ENCODE peak calls at places on chromosomes 16 and 17, in nine cellular contexts. One of them, this sample, is unnamed.

GRCh38 chr17:53687324-53687723 is 135.4 kb upstream of the KIF2B start:
- DNase-seq in lower lobe of right lung: no peak
- DNase-seq in naive thymus-derived CD8-positive, alpha-beta T cell: no peak
- DNase-seq in left cardiac atrium: no peak
- DNase-seq in T follicular helper cell: no peak
- DNase-seq in GF-D8: no peak
- DNase-seq in lung microvascular endothelial cell: no peak
- DNase-seq in SW480: no peak
- DNase-seq in lower leg skin: no peak
- DNase-seq in this sample: no peak

GRCh38 chr17:81509048-81509686 is 3.4 kb downstream of the ACTG1 start:
- DNase-seq in lower lobe of right lung: no peak
- DNase-seq in naive thymus-derived CD8-positive, alpha-beta T cell: no peak
- DNase-seq in left cardiac atrium: no peak
- DNase-seq in T follicular helper cell: no peak
- DNase-seq in GF-D8: no peak
- DNase-seq in lung microvascular endothelial cell: no peak
- DNase-seq in SW480: peak
- DNase-seq in lower leg skin: no peak
- DNase-seq in this sample: no peak

GRCh38 chr17:75783069-75783783 is 1.4 kb upstream of the UNK start:
- DNase-seq in lower lobe of right lung: no peak
- DNase-seq in naive thymus-derived CD8-positive, alpha-beta T cell: no peak
- DNase-seq in left cardiac atrium: no peak
- DNase-seq in T follicular helper cell: no peak
- DNase-seq in GF-D8: peak
- DNase-seq in lung microvascular endothelial cell: peak
- DNase-seq in SW480: peak
- DNase-seq in lower leg skin: no peak
- DNase-seq in this sample: no peak

GRCh38 chr17:9346296-9346926 is 229.2 kb downstream of the STX8 start:
- DNase-seq in lower lobe of right lung: no peak
- DNase-seq in naive thymus-derived CD8-positive, alpha-beta T cell: no peak
- DNase-seq in left cardiac atrium: no peak
- DNase-seq in T follicular helper cell: no peak
- DNase-seq in GF-D8: peak
- DNase-seq in lung microvascular endothelial cell: no peak
- DNase-seq in SW480: no peak
- DNase-seq in lower leg skin: no peak
- DNase-seq in this sample: no peak

GRCh38 chr16:53429221-53429943 is 4.9 kb upstream of the RBL2 start:
- DNase-seq in lower lobe of right lung: no peak
- DNase-seq in naive thymus-derived CD8-positive, alpha-beta T cell: no peak
- DNase-seq in left cardiac atrium: no peak
- DNase-seq in T follicular helper cell: no peak
- DNase-seq in GF-D8: peak
- DNase-seq in lung microvascular endothelial cell: no peak
- DNase-seq in SW480: no peak
- DNase-seq in lower leg skin: peak
- DNase-seq in this sample: no peak

GRCh38 chr16:69113216-69113615 is 7.8 kb downstream of the HAS3 start:
- DNase-seq in lower lobe of right lung: no peak
- DNase-seq in naive thymus-derived CD8-positive, alpha-beta T cell: no peak
- DNase-seq in left cardiac atrium: no peak
- DNase-seq in T follicular helper cell: no peak
- DNase-seq in GF-D8: no peak
- DNase-seq in lung microvascular endothelial cell: no peak
- DNase-seq in SW480: no peak
- DNase-seq in lower leg skin: no peak
- DNase-seq in this sample: no peak

GRCh38 chr17:39926588-39927100 is 757 bp downstream of the ORMDL3 start:
- DNase-seq in lower lobe of right lung: peak
- DNase-seq in naive thymus-derived CD8-positive, alpha-beta T cell: peak
- DNase-seq in left cardiac atrium: peak
- DNase-seq in T follicular helper cell: peak
- DNase-seq in GF-D8: peak
- DNase-seq in lung microvascular endothelial cell: peak
- DNase-seq in SW480: peak
- DNase-seq in lower leg skin: no peak
- DNase-seq in this sample: peak

GRCh38 chr16:14284930-14285541 is 213.9 kb downstream of the MRTFB start:
- DNase-seq in lower lobe of right lung: peak
- DNase-seq in naive thymus-derived CD8-positive, alpha-beta T cell: no peak
- DNase-seq in left cardiac atrium: no peak
- DNase-seq in T follicular helper cell: no peak
- DNase-seq in GF-D8: peak
- DNase-seq in lung microvascular endothelial cell: peak
- DNase-seq in SW480: peak
- DNase-seq in lower leg skin: no peak
- DNase-seq in this sample: no peak

GRCh38 chr16:20610192-20610891 is 34.2 kb upstream of the ACSM2B start:
- DNase-seq in lower lobe of right lung: peak
- DNase-seq in naive thymus-derived CD8-positive, alpha-beta T cell: no peak
- DNase-seq in left cardiac atrium: peak
- DNase-seq in T follicular helper cell: no peak
- DNase-seq in GF-D8: no peak
- DNase-seq in lung microvascular endothelial cell: no peak
- DNase-seq in SW480: no peak
- DNase-seq in lower leg skin: no peak
- DNase-seq in this sample: peak

GRCh38 chr17:62017912-62018311 is 47.2 kb downstream of the MED13 start:
- DNase-seq in lower lobe of right lung: no peak
- DNase-seq in naive thymus-derived CD8-positive, alpha-beta T cell: no peak
- DNase-seq in left cardiac atrium: no peak
- DNase-seq in T follicular helper cell: no peak
- DNase-seq in GF-D8: no peak
- DNase-seq in lung microvascular endothelial cell: no peak
- DNase-seq in SW480: no peak
- DNase-seq in lower leg skin: no peak
- DNase-seq in this sample: no peak

GRCh38 chr16:5918553-5919127 is 821.0 kb upstream of the EEF2KMT start:
- DNase-seq in lower lobe of right lung: no peak
- DNase-seq in naive thymus-derived CD8-positive, alpha-beta T cell: no peak
- DNase-seq in left cardiac atrium: no peak
- DNase-seq in T follicular helper cell: no peak
- DNase-seq in GF-D8: no peak
- DNase-seq in lung microvascular endothelial cell: no peak
- DNase-seq in SW480: no peak
- DNase-seq in lower leg skin: no peak
- DNase-seq in this sample: no peak

GRCh38 chr17:69425978-69426377 is 11.5 kb downstream of the MAP2K6 start:
- DNase-seq in lower lobe of right lung: no peak
- DNase-seq in naive thymus-derived CD8-positive, alpha-beta T cell: no peak
- DNase-seq in left cardiac atrium: no peak
- DNase-seq in T follicular helper cell: no peak
- DNase-seq in GF-D8: no peak
- DNase-seq in lung microvascular endothelial cell: no peak
- DNase-seq in SW480: no peak
- DNase-seq in lower leg skin: no peak
- DNase-seq in this sample: no peak

GRCh38 chr17:45681706-45682105 is 102.4 kb upstream of the CRHR1 start:
- DNase-seq in lower lobe of right lung: no peak
- DNase-seq in naive thymus-derived CD8-positive, alpha-beta T cell: no peak
- DNase-seq in left cardiac atrium: no peak
- DNase-seq in T follicular helper cell: no peak
- DNase-seq in GF-D8: no peak
- DNase-seq in lung microvascular endothelial cell: no peak
- DNase-seq in SW480: no peak
- DNase-seq in lower leg skin: no peak
- DNase-seq in this sample: no peak

GRCh38 chr17:56638536-56639177 is 45.2 kb downstream of the NOG start:
- DNase-seq in lower lobe of right lung: no peak
- DNase-seq in naive thymus-derived CD8-positive, alpha-beta T cell: no peak
- DNase-seq in left cardiac atrium: no peak
- DNase-seq in T follicular helper cell: no peak
- DNase-seq in GF-D8: no peak
- DNase-seq in lung microvascular endothelial cell: no peak
- DNase-seq in SW480: no peak
- DNase-seq in lower leg skin: no peak
- DNase-seq in this sample: no peak

GRCh38 chr17:58956997-58957724 is 149.5 kb downstream of the TRIM37 start:
- DNase-seq in lower lobe of right lung: no peak
- DNase-seq in naive thymus-derived CD8-positive, alpha-beta T cell: no peak
- DNase-seq in left cardiac atrium: no peak
- DNase-seq in T follicular helper cell: no peak
- DNase-seq in GF-D8: no peak
- DNase-seq in lung microvascular endothelial cell: peak
- DNase-seq in SW480: peak
- DNase-seq in lower leg skin: no peak
- DNase-seq in this sample: no peak

GRCh38 chr17:10105513-10106001 is 92.8 kb downstream of the GAS7 start:
- DNase-seq in lower lobe of right lung: no peak
- DNase-seq in naive thymus-derived CD8-positive, alpha-beta T cell: no peak
- DNase-seq in left cardiac atrium: peak
- DNase-seq in T follicular helper cell: no peak
- DNase-seq in GF-D8: no peak
- DNase-seq in lung microvascular endothelial cell: no peak
- DNase-seq in SW480: peak
- DNase-seq in lower leg skin: no peak
- DNase-seq in this sample: peak

GRCh38 chr17:336110-337021 is 16.2 kb downstream of the RPH3AL start:
- DNase-seq in lower lobe of right lung: peak
- DNase-seq in naive thymus-derived CD8-positive, alpha-beta T cell: peak
- DNase-seq in left cardiac atrium: peak
- DNase-seq in T follicular helper cell: no peak
- DNase-seq in GF-D8: no peak
- DNase-seq in lung microvascular endothelial cell: peak
- DNase-seq in SW480: no peak
- DNase-seq in lower leg skin: peak
- DNase-seq in this sample: peak

GRCh38 chr17:312476-313148 is 40.0 kb downstream of the RPH3AL start:
- DNase-seq in lower lobe of right lung: peak
- DNase-seq in naive thymus-derived CD8-positive, alpha-beta T cell: no peak
- DNase-seq in left cardiac atrium: no peak
- DNase-seq in T follicular helper cell: no peak
- DNase-seq in GF-D8: no peak
- DNase-seq in lung microvascular endothelial cell: no peak
- DNase-seq in SW480: no peak
- DNase-seq in lower leg skin: no peak
- DNase-seq in this sample: peak

GRCh38 chr16:83513006-83513755 is 294.6 kb upstream of the HSBP1 start:
- DNase-seq in lower lobe of right lung: no peak
- DNase-seq in naive thymus-derived CD8-positive, alpha-beta T cell: no peak
- DNase-seq in left cardiac atrium: no peak
- DNase-seq in T follicular helper cell: no peak
- DNase-seq in GF-D8: no peak
- DNase-seq in lung microvascular endothelial cell: no peak
- DNase-seq in SW480: peak
- DNase-seq in lower leg skin: no peak
- DNase-seq in this sample: no peak

GRCh38 chr17:75524971-75525805 is at the start of gene LLGL2:
- DNase-seq in lower lobe of right lung: peak
- DNase-seq in naive thymus-derived CD8-positive, alpha-beta T cell: peak
- DNase-seq in left cardiac atrium: peak
- DNase-seq in T follicular helper cell: peak
- DNase-seq in GF-D8: no peak
- DNase-seq in lung microvascular endothelial cell: peak
- DNase-seq in SW480: peak
- DNase-seq in lower leg skin: peak
- DNase-seq in this sample: peak

GRCh38 chr16:12362482-12363458 is 386.2 kb downstream of the SNX29 start:
- DNase-seq in lower lobe of right lung: no peak
- DNase-seq in naive thymus-derived CD8-positive, alpha-beta T cell: no peak
- DNase-seq in left cardiac atrium: peak
- DNase-seq in T follicular helper cell: no peak
- DNase-seq in GF-D8: no peak
- DNase-seq in lung microvascular endothelial cell: no peak
- DNase-seq in SW480: no peak
- DNase-seq in lower leg skin: peak
- DNase-seq in this sample: peak

GRCh38 chr17:30905742-30906100 is 317 bp downstream of the TEFM start:
- DNase-seq in lower lobe of right lung: no peak
- DNase-seq in naive thymus-derived CD8-positive, alpha-beta T cell: no peak
- DNase-seq in left cardiac atrium: no peak
- DNase-seq in T follicular helper cell: no peak
- DNase-seq in GF-D8: no peak
- DNase-seq in lung microvascular endothelial cell: peak
- DNase-seq in SW480: no peak
- DNase-seq in lower leg skin: no peak
- DNase-seq in this sample: peak

GRCh38 chr16:55207679-55208294 is 116.2 kb upstream of the IRX6 start:
- DNase-seq in lower lobe of right lung: no peak
- DNase-seq in naive thymus-derived CD8-positive, alpha-beta T cell: no peak
- DNase-seq in left cardiac atrium: no peak
- DNase-seq in T follicular helper cell: no peak
- DNase-seq in GF-D8: no peak
- DNase-seq in lung microvascular endothelial cell: no peak
- DNase-seq in SW480: no peak
- DNase-seq in lower leg skin: no peak
- DNase-seq in this sample: no peak

GRCh38 chr17:80036715-80037477 is 454 bp downstream of the CCDC40 start:
- DNase-seq in lower lobe of right lung: peak
- DNase-seq in naive thymus-derived CD8-positive, alpha-beta T cell: peak
- DNase-seq in left cardiac atrium: no peak
- DNase-seq in T follicular helper cell: peak
- DNase-seq in GF-D8: no peak
- DNase-seq in lung microvascular endothelial cell: peak
- DNase-seq in SW480: peak
- DNase-seq in lower leg skin: no peak
- DNase-seq in this sample: no peak

GRCh38 chr17:56809106-56809819 is 24.5 kb downstream of the C17orf67 start:
- DNase-seq in lower lobe of right lung: no peak
- DNase-seq in naive thymus-derived CD8-positive, alpha-beta T cell: no peak
- DNase-seq in left cardiac atrium: no peak
- DNase-seq in T follicular helper cell: no peak
- DNase-seq in GF-D8: no peak
- DNase-seq in lung microvascular endothelial cell: no peak
- DNase-seq in SW480: no peak
- DNase-seq in lower leg skin: no peak
- DNase-seq in this sample: no peak

GRCh38 chr16:69112285-69113129 is 7.1 kb downstream of the HAS3 start:
- DNase-seq in lower lobe of right lung: peak
- DNase-seq in naive thymus-derived CD8-positive, alpha-beta T cell: peak
- DNase-seq in left cardiac atrium: peak
- DNase-seq in T follicular helper cell: no peak
- DNase-seq in GF-D8: no peak
- DNase-seq in lung microvascular endothelial cell: peak
- DNase-seq in SW480: peak
- DNase-seq in lower leg skin: no peak
- DNase-seq in this sample: peak

GRCh38 chr16:81786321-81786720 is 7.2 kb downstream of the PLCG2 start:
- DNase-seq in lower lobe of right lung: no peak
- DNase-seq in naive thymus-derived CD8-positive, alpha-beta T cell: no peak
- DNase-seq in left cardiac atrium: no peak
- DNase-seq in T follicular helper cell: no peak
- DNase-seq in GF-D8: no peak
- DNase-seq in lung microvascular endothelial cell: peak
- DNase-seq in SW480: peak
- DNase-seq in lower leg skin: no peak
- DNase-seq in this sample: no peak

GRCh38 chr17:74471341-74471740 is 4.9 kb downstream of the CD300A start:
- DNase-seq in lower lobe of right lung: no peak
- DNase-seq in naive thymus-derived CD8-positive, alpha-beta T cell: no peak
- DNase-seq in left cardiac atrium: no peak
- DNase-seq in T follicular helper cell: no peak
- DNase-seq in GF-D8: no peak
- DNase-seq in lung microvascular endothelial cell: no peak
- DNase-seq in SW480: no peak
- DNase-seq in lower leg skin: no peak
- DNase-seq in this sample: no peak

GRCh38 chr17:28810437-28810836 is 32.2 kb downstream of the FAM222B start:
- DNase-seq in lower lobe of right lung: no peak
- DNase-seq in naive thymus-derived CD8-positive, alpha-beta T cell: no peak
- DNase-seq in left cardiac atrium: no peak
- DNase-seq in T follicular helper cell: no peak
- DNase-seq in GF-D8: no peak
- DNase-seq in lung microvascular endothelial cell: no peak
- DNase-seq in SW480: no peak
- DNase-seq in lower leg skin: no peak
- DNase-seq in this sample: no peak

GRCh38 chr17:82105882-82106696 is 8.1 kb upstream of the FASN start:
- DNase-seq in lower lobe of right lung: peak
- DNase-seq in naive thymus-derived CD8-positive, alpha-beta T cell: peak
- DNase-seq in left cardiac atrium: no peak
- DNase-seq in T follicular helper cell: no peak
- DNase-seq in GF-D8: peak
- DNase-seq in lung microvascular endothelial cell: peak
- DNase-seq in SW480: peak
- DNase-seq in lower leg skin: no peak
- DNase-seq in this sample: peak

GRCh38 chr17:11900103-11900502 is 97.2 kb downstream of the ZNF18 start:
- DNase-seq in lower lobe of right lung: no peak
- DNase-seq in naive thymus-derived CD8-positive, alpha-beta T cell: no peak
- DNase-seq in left cardiac atrium: no peak
- DNase-seq in T follicular helper cell: no peak
- DNase-seq in GF-D8: no peak
- DNase-seq in lung microvascular endothelial cell: no peak
- DNase-seq in SW480: no peak
- DNase-seq in lower leg skin: peak
- DNase-seq in this sample: peak